ENCODE peak calls at places on chromosomes 2 and 18, in five cellular contexts. A, M, K, F and Y are unnamed samples. For H3K4me1, the result is how much of the 10 kb centered on the place peaks cover.

GRCh38 chr18:46211816-46212215 is 107.6 kb downstream of the HAUS1 start:
- DNase-seq in M (no peak), K (no peak), F (no peak), A (no peak), Y (no peak)

GRCh38 chr2:7994397-7994951 is 687.4 kb upstream of the ID2 start:
- DNase-seq in A (no peak), F (no peak), M (no peak), K (no peak), Y (no peak)

GRCh38 chr2:128228894-128229293 is 89.8 kb downstream of the HS6ST1 start:
- DNase-seq in A (no peak), M (no peak), F (no peak), K (no peak), Y (no peak)

GRCh38 chr2:217650229-217650628 is 352.6 kb downstream of the TNS1 start:
- DNase-seq in M (no peak), A (no peak), K (no peak), F (no peak), Y (no peak)

GRCh38 chr2:200258881-200259576 is 47.5 kb upstream of the SPATS2L start:
- DNase-seq in F (no peak), A (no peak), K (no peak), M (no peak), Y (no peak)

GRCh38 chr2:114046373-114046772 is 156.5 kb downstream of the ACTR3 start:
- DNase-seq in A (no peak), K (no peak), F (no peak), M (peak), Y (no peak)

GRCh38 chr2:108936868-108937265 is 52.2 kb downstream of the EDAR start:
- DNase-seq in M (no peak), K (peak), F (no peak), A (no peak), Y (no peak)

GRCh38 chr2:239819091-239819973 is 205.8 kb downstream of the NDUFA10 start:
- DNase-seq in F (peak), A (no peak), K (peak), M (no peak), Y (no peak)

GRCh38 chr2:219684721-219685689 is 57.6 kb downstream of the SLC4A3 start:
- DNase-seq in F (peak), K (peak), A (peak), M (peak), Y (no peak)

GRCh38 chr2:27765621-27766286 is 5.8 kb upstream of the MRPL33 start:
- DNase-seq in F (peak), M (peak), A (peak), K (peak), Y (no peak)

GRCh38 chr2:74544634-74545033 is 9.1 kb downstream of the LOXL3 start:
- DNase-seq in A (no peak), M (peak), F (peak), K (no peak), Y (no peak)

GRCh38 chr2:98118161-98118560 is 31.2 kb downstream of the VWA3B start:
- DNase-seq in M (no peak), K (no peak), A (no peak), F (no peak), Y (no peak)

GRCh38 chr2:45403036-45403435 is 208.0 kb downstream of the SRBD1 start:
- DNase-seq in A (no peak), K (no peak), F (no peak), M (no peak), Y (no peak)

GRCh38 chr2:190343500-190344274 is at the start of gene INPP1:
- DNase-seq in A (peak), F (peak), M (no peak), K (peak), Y (peak)

GRCh38 chr2:147649288-147649687 is 195.5 kb upstream of the ACVR2A start:
- DNase-seq in K (no peak), A (no peak), M (no peak), F (no peak), Y (no peak)

GRCh38 chr2:240230424-240230945 is 90.0 kb upstream of the OTOS start:
- DNase-seq in A (no peak), F (no peak), K (no peak), M (no peak), Y (no peak)

GRCh38 chr2:7639476-7639875 is 722.3 kb downstream of the RNF144A start:
- DNase-seq in M (no peak), A (no peak), F (no peak), K (no peak), Y (no peak)

GRCh38 chr2:30250421-30250820 is 19.1 kb downstream of the LBH start:
- DNase-seq in K (no peak), F (no peak), M (no peak), A (no peak), Y (no peak)

GRCh38 chr18:45365835-45366234 is 249.4 kb upstream of the SLC14A2 start:
- DNase-seq in K (no peak), F (no peak), M (no peak), A (no peak), Y (no peak)

GRCh38 chr18:63924551-63924950 is 16.8 kb downstream of the SERPINB10 start:
- DNase-seq in M (no peak), K (no peak), A (no peak), F (no peak), Y (no peak)

GRCh38 chr18:36130883-36131653 is 1.4 kb downstream of the ELP2 start:
- DNase-seq in F (no peak), A (no peak), M (no peak), K (no peak), Y (no peak)

GRCh38 chr2:180655393-180655792 is 325.0 kb upstream of the UBE2E3 start:
- DNase-seq in M (no peak), A (no peak), F (no peak), K (no peak), Y (no peak)

GRCh38 chr2:192828947-192829346 is 634.2 kb upstream of the TMEFF2 start:
- DNase-seq in A (peak), K (peak), M (no peak), F (peak), Y (no peak)

GRCh38 chr2:109374548-109375130 is 239.1 kb downstream of the SEPTIN10 start:
- DNase-seq in K (peak), F (peak), M (no peak), A (no peak), Y (no peak)

GRCh38 chr2:45849491-45850283 is 198.2 kb downstream of the PRKCE start:
- DNase-seq in A (no peak), K (no peak), F (no peak), M (no peak), Y (peak)

GRCh38 chr2:183409662-183410061 is 285.4 kb downstream of the NUP35 start:
- DNase-seq in A (no peak), K (no peak), F (no peak), M (no peak), Y (no peak)

GRCh38 chr2:28193552-28194383 is 198.9 kb upstream of the FOSL2 start:
- DNase-seq in A (no peak), K (no peak), F (no peak), M (no peak), Y (peak)

GRCh38 chr2:98727369-98727749 is 3.6 kb downstream of the MGAT4A start:
- DNase-seq in F (no peak), M (no peak), A (no peak), K (no peak), Y (no peak)

GRCh38 chr2:201879986-201880385 is 73.6 kb downstream of the CDK15 start:
- DNase-seq in K (no peak), M (no peak), F (no peak), A (no peak), Y (no peak)

GRCh38 chr18:53629356-53629755 is 595.1 kb downstream of the MBD2 start:
- DNase-seq in K (no peak), F (no peak), M (no peak), A (no peak), Y (no peak)

GRCh38 chr2:58541511-58541910 is 300.4 kb upstream of the FANCL start:
- DNase-seq in M (no peak), K (no peak), A (no peak), F (no peak), Y (no peak)

GRCh38 chr18:23067236-23067635 is 68.0 kb upstream of the CABLES1 start:
- DNase-seq in K (no peak), M (no peak), F (no peak), A (no peak), Y (no peak)

GRCh38 chr2:54455584-54456525 is at the start of gene SPTBN1:
- DNase-seq in K (peak), F (peak), A (peak), M (peak), Y (peak)

GRCh38 chr2:170943596-170943995 is 14.5 kb downstream of the GORASP2 start:
- DNase-seq in K (no peak), A (no peak), M (no peak), F (no peak), Y (no peak)

GRCh38 chr2:170944545-170944944 is 15.5 kb downstream of the GORASP2 start:
- DNase-seq in A (no peak), M (no peak), K (no peak), F (no peak), Y (no peak)

GRCh38 chr2:170940066-170940465 is 11.0 kb downstream of the GORASP2 start:
- DNase-seq in F (no peak), A (no peak), K (no peak), M (no peak), Y (no peak)

GRCh38 chr2:170942615-170943014 is 13.6 kb downstream of the GORASP2 start:
- DNase-seq in M (no peak), F (no peak), K (no peak), A (no peak), Y (no peak)

GRCh38 chr2:170943041-170943440 is 14.0 kb downstream of the GORASP2 start:
- DNase-seq in A (no peak), K (no peak), F (no peak), M (no peak), Y (no peak)
- H3K4me1 ChIP-seq in A (under half), K (under half), F (under half), M (under half), Y (under half)

GRCh38 chr2:174493549-174494331 is 6.9 kb upstream of the GPR155 start:
- DNase-seq in K (no peak), M (no peak), F (no peak), A (no peak), Y (no peak)
- H3K4me1 ChIP-seq in K (under half), M (under half), F (under half), A (under half), Y (under half)

GRCh38 chr2:101773137-101773536 is 75.6 kb downstream of the MAP4K4 start:
- DNase-seq in M (no peak), K (no peak), F (no peak), A (peak), Y (no peak)
- H3K4me1 ChIP-seq in M (under half), K (under half), F (half or more), A (under half), Y (under half)

DNA sequence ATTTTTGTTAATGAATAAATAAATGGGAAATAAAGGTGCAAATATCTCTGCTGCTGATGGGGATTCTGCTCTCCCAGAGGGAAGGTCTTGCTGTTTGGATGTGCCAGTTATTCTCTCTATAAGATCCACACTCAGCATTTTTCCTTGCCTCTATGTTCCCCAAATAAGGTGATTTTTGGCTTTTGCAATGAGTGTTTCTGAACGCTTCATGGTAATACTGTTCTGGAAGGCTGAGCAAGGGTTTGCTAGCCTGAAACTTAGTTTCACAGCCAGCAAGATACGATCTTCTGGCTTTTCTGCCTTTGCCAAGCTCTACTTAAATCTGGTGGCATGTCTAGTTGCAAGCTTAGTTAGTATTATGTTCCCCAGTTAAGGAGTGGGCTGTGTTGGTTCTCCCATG is 114.6 kb downstream of the LPIN1 start:
- DNase-seq in K (no peak), M (no peak), A (no peak), F (no peak), Y (no peak)
- H3K4me1 ChIP-seq in K (under half), M (under half), A (under half), F (under half), Y (under half)

DNA sequence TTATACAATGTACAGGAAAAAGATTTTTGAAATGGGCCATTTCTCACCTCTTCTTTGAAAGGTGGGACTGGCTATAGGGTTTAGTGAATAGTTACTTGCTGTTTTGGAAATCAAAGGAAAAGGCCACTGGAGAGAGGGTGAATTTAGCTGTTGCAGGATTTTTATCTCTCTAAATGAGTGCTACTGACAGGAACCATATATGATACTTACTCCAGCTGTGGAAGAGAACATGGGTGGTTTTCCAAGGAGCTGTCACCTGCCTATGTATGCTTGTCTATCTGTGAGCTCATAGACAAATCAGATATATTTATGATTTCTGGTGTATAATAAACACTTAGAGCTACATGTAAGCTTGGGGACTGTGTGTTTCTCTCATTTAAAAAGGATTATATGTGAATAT is 430.4 kb downstream of the MTX2 start:
- DNase-seq in M (no peak), K (no peak), A (no peak), F (no peak), Y (peak)
- H3K4me1 ChIP-seq in M (under half), K (under half), A (under half), F (under half), Y (half or more)

DNA sequence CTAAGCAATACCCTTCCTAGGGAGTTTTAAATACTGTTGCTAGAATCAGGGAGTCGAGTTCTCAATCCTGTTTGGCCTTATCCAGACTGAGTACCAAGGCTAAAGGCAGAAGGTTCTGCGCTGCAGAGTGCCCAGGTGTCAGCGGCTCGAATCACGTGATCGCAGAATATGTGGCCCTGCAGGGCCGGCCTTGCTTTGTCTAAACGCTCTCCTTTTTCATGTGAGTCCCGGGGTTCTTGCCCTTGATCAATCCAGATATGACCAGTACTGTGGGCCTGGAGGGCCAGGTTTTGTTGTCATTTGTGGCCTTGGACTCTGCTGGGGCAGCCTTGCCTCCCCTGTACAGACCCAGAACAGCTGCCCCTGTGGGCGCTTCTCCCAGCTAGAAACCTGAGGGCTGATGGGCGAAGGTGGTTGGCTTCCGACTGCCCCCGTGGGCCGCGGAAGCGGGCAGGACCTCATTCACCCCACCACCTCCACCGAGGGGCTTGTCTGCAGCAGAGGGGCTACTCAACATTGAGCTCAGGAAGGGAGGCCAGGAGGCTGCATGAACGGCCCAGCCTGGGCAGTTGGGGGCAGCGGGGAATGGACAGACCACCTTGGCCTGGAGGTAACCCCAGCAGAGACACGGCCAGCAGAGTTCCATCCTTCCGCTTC is 225.0 kb downstream of the ALPK2 start:
- DNase-seq in K (no peak), F (no peak), M (no peak), A (no peak), Y (no peak)
- H3K4me1 ChIP-seq in K (under half), F (under half), M (under half), A (under half), Y (under half)

DNA sequence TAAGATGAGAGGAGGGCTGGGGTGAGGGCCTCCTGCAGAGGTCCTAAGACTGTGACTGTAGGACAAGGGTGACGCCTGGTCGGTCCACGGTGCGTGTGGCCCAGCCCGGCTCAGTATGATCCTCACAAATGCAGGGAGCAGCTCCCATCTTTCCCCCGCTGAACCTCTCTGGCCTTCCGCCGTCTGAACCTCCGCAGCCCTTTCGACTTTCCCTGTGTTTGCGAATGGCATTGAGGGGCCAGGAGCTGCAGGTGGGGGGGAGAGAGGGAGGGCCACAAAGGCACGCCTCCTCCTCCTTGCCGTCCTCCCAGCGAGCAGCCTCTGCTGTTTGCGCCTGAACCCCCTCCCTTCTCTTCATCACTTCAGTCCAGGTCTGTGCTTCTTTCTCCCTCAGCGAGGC is 68.6 kb upstream of the PXDN start:
- DNase-seq in A (no peak), M (no peak), K (no peak), F (no peak), Y (no peak)
- H3K4me1 ChIP-seq in A (under half), M (under half), K (under half), F (under half), Y (under half)

DNA sequence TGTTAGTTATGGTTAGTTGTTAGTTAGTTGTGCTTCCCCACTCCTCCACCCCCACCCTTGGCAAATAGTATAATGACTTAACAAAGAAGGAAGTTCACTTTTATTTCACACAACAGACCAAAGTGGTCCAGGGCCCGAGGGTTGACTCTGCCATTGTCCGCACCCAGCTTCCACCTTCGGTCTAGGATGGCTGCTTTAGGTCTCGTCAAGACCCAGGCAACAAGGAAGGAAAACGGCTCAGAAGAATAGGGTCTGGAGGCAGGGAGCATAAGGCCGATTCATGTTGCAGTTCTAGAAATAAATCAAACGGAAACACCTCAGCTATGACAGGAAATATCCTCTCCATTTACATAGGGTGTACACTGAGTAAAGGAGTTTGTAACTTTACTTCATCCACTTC is 206.0 kb upstream of the CXCR4 start:
- DNase-seq in M (no peak), F (no peak), A (no peak), K (no peak), Y (no peak)
- H3K4me1 ChIP-seq in M (under half), F (under half), A (under half), K (under half), Y (under half)